ENCODE peak calls at places on chromosomes 16 and 17, in eight cellular contexts. One of them, this sample, is unnamed.

GRCh38 chr17:73998246-73999220 is 204.9 kb upstream of the RPL38 start:
- DNase-seq in SW 1271: no peak
- DNase-seq in OCI-M1: peak; percentile 41
- DNase-seq in EL: no peak
- DNase-seq in NCI-H1930: peak; percentile 55
- DNase-seq in stimulated activated CD8-positive, alpha-beta memory T cell treated with anti-CD3 and anti-CD28 coated beads, Interleukin-15, amount 100 ng/mL, for 24 hours: peak; percentile 27
- DNase-seq in amniotic stem cell: no peak
- DNase-seq in endothelial cell: peak; percentile 80
- DNase-seq in this sample: no peak

GRCh38 chr16:50970221-50970620 is 180.8 kb downstream of the SALL1 start:
- DNase-seq in SW 1271: no peak
- DNase-seq in OCI-M1: no peak
- DNase-seq in EL: no peak
- DNase-seq in NCI-H1930: no peak
- DNase-seq in stimulated activated CD8-positive, alpha-beta memory T cell treated with anti-CD3 and anti-CD28 coated beads, Interleukin-15, amount 100 ng/mL, for 24 hours: no peak
- DNase-seq in amniotic stem cell: no peak
- DNase-seq in endothelial cell: no peak
- DNase-seq in this sample: no peak

GRCh38 chr17:78163881-78164747 is 4.3 kb upstream of the SYNGR2 start:
- DNase-seq in SW 1271: no peak
- DNase-seq in OCI-M1: no peak
- DNase-seq in EL: no peak
- DNase-seq in NCI-H1930: no peak
- DNase-seq in stimulated activated CD8-positive, alpha-beta memory T cell treated with anti-CD3 and anti-CD28 coated beads, Interleukin-15, amount 100 ng/mL, for 24 hours: no peak
- DNase-seq in amniotic stem cell: no peak
- DNase-seq in endothelial cell: no peak
- DNase-seq in this sample: no peak

GRCh38 chr17:12070561-12070960 is 49.9 kb downstream of the MAP2K4 start:
- DNase-seq in SW 1271: no peak
- DNase-seq in OCI-M1: no peak
- DNase-seq in EL: peak; percentile 76
- DNase-seq in NCI-H1930: no peak
- DNase-seq in stimulated activated CD8-positive, alpha-beta memory T cell treated with anti-CD3 and anti-CD28 coated beads, Interleukin-15, amount 100 ng/mL, for 24 hours: no peak
- DNase-seq in amniotic stem cell: no peak
- DNase-seq in endothelial cell: no peak
- DNase-seq in this sample: no peak

GRCh38 chr17:62101090-62101489 is 36.0 kb upstream of the MED13 start:
- DNase-seq in SW 1271: no peak
- DNase-seq in OCI-M1: no peak
- DNase-seq in EL: no peak
- DNase-seq in NCI-H1930: no peak
- DNase-seq in stimulated activated CD8-positive, alpha-beta memory T cell treated with anti-CD3 and anti-CD28 coated beads, Interleukin-15, amount 100 ng/mL, for 24 hours: no peak
- DNase-seq in amniotic stem cell: no peak
- DNase-seq in endothelial cell: no peak
- DNase-seq in this sample: no peak

GRCh38 chr17:39077874-39078273 is 73.6 kb downstream of the PLXDC1 start:
- DNase-seq in SW 1271: no peak
- DNase-seq in OCI-M1: no peak
- DNase-seq in EL: no peak
- DNase-seq in NCI-H1930: no peak
- DNase-seq in stimulated activated CD8-positive, alpha-beta memory T cell treated with anti-CD3 and anti-CD28 coated beads, Interleukin-15, amount 100 ng/mL, for 24 hours: no peak
- DNase-seq in amniotic stem cell: no peak
- DNase-seq in endothelial cell: no peak
- DNase-seq in this sample: no peak

GRCh38 chr17:31392002-31392855 is 754 bp downstream of the RAB11FIP4 start:
- DNase-seq in SW 1271: no peak
- DNase-seq in OCI-M1: no peak
- DNase-seq in EL: no peak
- DNase-seq in NCI-H1930: no peak
- DNase-seq in stimulated activated CD8-positive, alpha-beta memory T cell treated with anti-CD3 and anti-CD28 coated beads, Interleukin-15, amount 100 ng/mL, for 24 hours: no peak
- DNase-seq in amniotic stem cell: no peak
- DNase-seq in endothelial cell: no peak
- DNase-seq in this sample: no peak

GRCh38 chr16:66135376-66135775 is 231.1 kb upstream of the CDH5 start:
- DNase-seq in SW 1271: no peak
- DNase-seq in OCI-M1: no peak
- DNase-seq in EL: no peak
- DNase-seq in NCI-H1930: no peak
- DNase-seq in stimulated activated CD8-positive, alpha-beta memory T cell treated with anti-CD3 and anti-CD28 coated beads, Interleukin-15, amount 100 ng/mL, for 24 hours: no peak
- DNase-seq in amniotic stem cell: no peak
- DNase-seq in endothelial cell: no peak
- DNase-seq in this sample: no peak

GRCh38 chr17:73350864-73351263 is 39.1 kb upstream of the CDC42EP4 start:
- DNase-seq in SW 1271: no peak
- DNase-seq in OCI-M1: no peak
- DNase-seq in EL: no peak
- DNase-seq in NCI-H1930: no peak
- DNase-seq in stimulated activated CD8-positive, alpha-beta memory T cell treated with anti-CD3 and anti-CD28 coated beads, Interleukin-15, amount 100 ng/mL, for 24 hours: no peak
- DNase-seq in amniotic stem cell: no peak
- DNase-seq in endothelial cell: no peak
- DNase-seq in this sample: no peak

GRCh38 chr17:79651751-79652150 is 40.9 kb upstream of the RBFOX3 start:
- DNase-seq in SW 1271: no peak
- DNase-seq in OCI-M1: no peak
- DNase-seq in EL: no peak
- DNase-seq in NCI-H1930: no peak
- DNase-seq in stimulated activated CD8-positive, alpha-beta memory T cell treated with anti-CD3 and anti-CD28 coated beads, Interleukin-15, amount 100 ng/mL, for 24 hours: no peak
- DNase-seq in amniotic stem cell: no peak
- DNase-seq in endothelial cell: no peak
- DNase-seq in this sample: no peak

GRCh38 chr17:72702998-72703397 is 389.5 kb downstream of the SLC39A11 start:
- DNase-seq in SW 1271: no peak
- DNase-seq in OCI-M1: no peak
- DNase-seq in EL: peak; percentile 61
- DNase-seq in NCI-H1930: no peak
- DNase-seq in stimulated activated CD8-positive, alpha-beta memory T cell treated with anti-CD3 and anti-CD28 coated beads, Interleukin-15, amount 100 ng/mL, for 24 hours: no peak
- DNase-seq in amniotic stem cell: no peak
- DNase-seq in endothelial cell: no peak
- DNase-seq in this sample: no peak

GRCh38 chr16:19203374-19203966 is 35.4 kb downstream of the SYT17 start:
- DNase-seq in SW 1271: no peak
- DNase-seq in OCI-M1: no peak
- DNase-seq in EL: no peak
- DNase-seq in NCI-H1930: no peak
- DNase-seq in stimulated activated CD8-positive, alpha-beta memory T cell treated with anti-CD3 and anti-CD28 coated beads, Interleukin-15, amount 100 ng/mL, for 24 hours: no peak
- DNase-seq in amniotic stem cell: no peak
- DNase-seq in endothelial cell: no peak
- DNase-seq in this sample: no peak

GRCh38 chr16:89193021-89193575 is 7.2 kb downstream of the SLC22A31 start:
- DNase-seq in SW 1271: no peak
- DNase-seq in OCI-M1: peak; percentile 84
- DNase-seq in EL: peak; percentile 61
- DNase-seq in NCI-H1930: no peak
- DNase-seq in stimulated activated CD8-positive, alpha-beta memory T cell treated with anti-CD3 and anti-CD28 coated beads, Interleukin-15, amount 100 ng/mL, for 24 hours: no peak
- DNase-seq in amniotic stem cell: peak; percentile 51
- DNase-seq in endothelial cell: no peak
- DNase-seq in this sample: no peak

GRCh38 chr17:43768382-43768781 is 9.8 kb upstream of the SOST start:
- DNase-seq in SW 1271: no peak
- DNase-seq in OCI-M1: peak; percentile 91
- DNase-seq in EL: no peak
- DNase-seq in NCI-H1930: no peak
- DNase-seq in stimulated activated CD8-positive, alpha-beta memory T cell treated with anti-CD3 and anti-CD28 coated beads, Interleukin-15, amount 100 ng/mL, for 24 hours: no peak
- DNase-seq in amniotic stem cell: no peak
- DNase-seq in endothelial cell: no peak
- DNase-seq in this sample: no peak

GRCh38 chr17:73870035-73870434 is 225.8 kb upstream of the SDK2 start:
- DNase-seq in SW 1271: no peak
- DNase-seq in OCI-M1: no peak
- DNase-seq in EL: no peak
- DNase-seq in NCI-H1930: no peak
- DNase-seq in stimulated activated CD8-positive, alpha-beta memory T cell treated with anti-CD3 and anti-CD28 coated beads, Interleukin-15, amount 100 ng/mL, for 24 hours: no peak
- DNase-seq in amniotic stem cell: no peak
- DNase-seq in endothelial cell: no peak
- DNase-seq in this sample: no peak

GRCh38 chr17:57782051-57782490 is 37.0 kb upstream of the CCDC182 start:
- DNase-seq in SW 1271: no peak
- DNase-seq in OCI-M1: no peak
- DNase-seq in EL: no peak
- DNase-seq in NCI-H1930: no peak
- DNase-seq in stimulated activated CD8-positive, alpha-beta memory T cell treated with anti-CD3 and anti-CD28 coated beads, Interleukin-15, amount 100 ng/mL, for 24 hours: no peak
- DNase-seq in amniotic stem cell: no peak
- DNase-seq in endothelial cell: no peak
- DNase-seq in this sample: no peak

GRCh38 chr17:72563952-72564351 is 443.1 kb downstream of the SOX9 start:
- DNase-seq in SW 1271: no peak
- DNase-seq in OCI-M1: no peak
- DNase-seq in EL: no peak
- DNase-seq in NCI-H1930: no peak
- DNase-seq in stimulated activated CD8-positive, alpha-beta memory T cell treated with anti-CD3 and anti-CD28 coated beads, Interleukin-15, amount 100 ng/mL, for 24 hours: no peak
- DNase-seq in amniotic stem cell: no peak
- DNase-seq in endothelial cell: no peak
- DNase-seq in this sample: no peak

GRCh38 chr16:1474047-1474446 is 781 bp downstream of the CLCN7 start:
- DNase-seq in SW 1271: no peak
- DNase-seq in OCI-M1: peak; percentile 2
- DNase-seq in EL: no peak
- DNase-seq in NCI-H1930: no peak
- DNase-seq in stimulated activated CD8-positive, alpha-beta memory T cell treated with anti-CD3 and anti-CD28 coated beads, Interleukin-15, amount 100 ng/mL, for 24 hours: no peak
- DNase-seq in amniotic stem cell: no peak
- DNase-seq in endothelial cell: no peak
- DNase-seq in this sample: no peak

GRCh38 chr17:76383645-76384221 is 676 bp upstream of the SPHK1 start:
- DNase-seq in SW 1271: no peak
- DNase-seq in OCI-M1: peak; percentile 67
- DNase-seq in EL: peak; percentile 63
- DNase-seq in NCI-H1930: no peak
- DNase-seq in stimulated activated CD8-positive, alpha-beta memory T cell treated with anti-CD3 and anti-CD28 coated beads, Interleukin-15, amount 100 ng/mL, for 24 hours: no peak
- DNase-seq in amniotic stem cell: no peak
- DNase-seq in endothelial cell: peak; percentile 58
- DNase-seq in this sample: peak; percentile 27

GRCh38 chr16:88768041-88768876 is 16.8 kb downstream of the PIEZO1 start:
- DNase-seq in SW 1271: no peak
- DNase-seq in OCI-M1: peak; percentile 74
- DNase-seq in EL: no peak
- DNase-seq in NCI-H1930: no peak
- DNase-seq in stimulated activated CD8-positive, alpha-beta memory T cell treated with anti-CD3 and anti-CD28 coated beads, Interleukin-15, amount 100 ng/mL, for 24 hours: no peak
- DNase-seq in amniotic stem cell: no peak
- DNase-seq in endothelial cell: no peak
- DNase-seq in this sample: no peak

GRCh38 chr16:72092832-72093447 is 480 bp downstream of the TXNL4B start:
- DNase-seq in SW 1271: no peak
- DNase-seq in OCI-M1: peak; percentile 53
- DNase-seq in EL: peak; percentile 78
- DNase-seq in NCI-H1930: no peak
- DNase-seq in stimulated activated CD8-positive, alpha-beta memory T cell treated with anti-CD3 and anti-CD28 coated beads, Interleukin-15, amount 100 ng/mL, for 24 hours: no peak
- DNase-seq in amniotic stem cell: no peak
- DNase-seq in endothelial cell: peak; percentile 17
- DNase-seq in this sample: no peak

GRCh38 chr16:70252355-70252988 is 732 bp upstream of the EXOSC6 start:
- DNase-seq in SW 1271: no peak
- DNase-seq in OCI-M1: peak; percentile 59
- DNase-seq in EL: no peak
- DNase-seq in NCI-H1930: peak; percentile 16
- DNase-seq in stimulated activated CD8-positive, alpha-beta memory T cell treated with anti-CD3 and anti-CD28 coated beads, Interleukin-15, amount 100 ng/mL, for 24 hours: no peak
- DNase-seq in amniotic stem cell: no peak
- DNase-seq in endothelial cell: peak; percentile 58
- DNase-seq in this sample: no peak

GRCh38 chr17:17398188-17398927 is 78.4 kb upstream of the MED9 start:
- DNase-seq in SW 1271: no peak
- DNase-seq in OCI-M1: no peak
- DNase-seq in EL: no peak
- DNase-seq in NCI-H1930: no peak
- DNase-seq in stimulated activated CD8-positive, alpha-beta memory T cell treated with anti-CD3 and anti-CD28 coated beads, Interleukin-15, amount 100 ng/mL, for 24 hours: no peak
- DNase-seq in amniotic stem cell: no peak
- DNase-seq in endothelial cell: no peak
- DNase-seq in this sample: no peak

GRCh38 chr17:70848785-70849184 is 679.5 kb downstream of the KCNJ2 start:
- DNase-seq in SW 1271: no peak
- DNase-seq in OCI-M1: no peak
- DNase-seq in EL: peak; percentile 75
- DNase-seq in NCI-H1930: no peak
- DNase-seq in stimulated activated CD8-positive, alpha-beta memory T cell treated with anti-CD3 and anti-CD28 coated beads, Interleukin-15, amount 100 ng/mL, for 24 hours: no peak
- DNase-seq in amniotic stem cell: no peak
- DNase-seq in endothelial cell: no peak
- DNase-seq in this sample: no peak

GRCh38 chr16:87675111-87675510 is 72.8 kb downstream of the JPH3 start:
- DNase-seq in SW 1271: no peak
- DNase-seq in OCI-M1: no peak
- DNase-seq in EL: no peak
- DNase-seq in NCI-H1930: no peak
- DNase-seq in stimulated activated CD8-positive, alpha-beta memory T cell treated with anti-CD3 and anti-CD28 coated beads, Interleukin-15, amount 100 ng/mL, for 24 hours: no peak
- DNase-seq in amniotic stem cell: no peak
- DNase-seq in endothelial cell: no peak
- DNase-seq in this sample: no peak

GRCh38 chr16:25051446-25052160 is 36.4 kb upstream of the ARHGAP17 start:
- DNase-seq in SW 1271: no peak
- DNase-seq in OCI-M1: peak; percentile 35
- DNase-seq in EL: peak; percentile 71
- DNase-seq in NCI-H1930: no peak
- DNase-seq in stimulated activated CD8-positive, alpha-beta memory T cell treated with anti-CD3 and anti-CD28 coated beads, Interleukin-15, amount 100 ng/mL, for 24 hours: no peak
- DNase-seq in amniotic stem cell: no peak
- DNase-seq in endothelial cell: no peak
- DNase-seq in this sample: no peak

GRCh38 chr17:82212331-82213250 is at the start of gene CCDC57:
- DNase-seq in SW 1271: peak; percentile 26
- DNase-seq in OCI-M1: peak; percentile 89
- DNase-seq in EL: peak; percentile 79
- DNase-seq in NCI-H1930: peak; percentile 87
- DNase-seq in stimulated activated CD8-positive, alpha-beta memory T cell treated with anti-CD3 and anti-CD28 coated beads, Interleukin-15, amount 100 ng/mL, for 24 hours: peak; percentile 64
- DNase-seq in amniotic stem cell: peak; percentile 36
- DNase-seq in endothelial cell: peak; percentile 80
- DNase-seq in this sample: no peak

GRCh38 chr17:67700037-67700436 is 17.7 kb upstream of the NOL11 start:
- DNase-seq in SW 1271: no peak
- DNase-seq in OCI-M1: no peak
- DNase-seq in EL: no peak
- DNase-seq in NCI-H1930: no peak
- DNase-seq in stimulated activated CD8-positive, alpha-beta memory T cell treated with anti-CD3 and anti-CD28 coated beads, Interleukin-15, amount 100 ng/mL, for 24 hours: no peak
- DNase-seq in amniotic stem cell: no peak
- DNase-seq in endothelial cell: no peak
- DNase-seq in this sample: no peak